ENCODE peak calls at places on chromosomes 7 and 10, in four cellular contexts. One of them, this sample, is unnamed.

GRCh38 chr7:74174606-74175082 is 488 bp downstream of the EIF4H start:
- DNase-seq in Peyer's patch: peak
- DNase-seq in body of pancreas: peak
- DNase-seq in K562: peak
- DNase-seq in this sample: peak

GRCh38 chr10:74290703-74291102 is 139.7 kb downstream of the ADK start:
- DNase-seq in body of pancreas: no peak
- DNase-seq in K562: no peak
- DNase-seq in Peyer's patch: no peak
- DNase-seq in this sample: no peak

GRCh38 chr7:2539031-2540028 is 16.0 kb downstream of the BRAT1 start:
- DNase-seq in Peyer's patch: no peak
- DNase-seq in body of pancreas: no peak
- DNase-seq in K562: no peak
- DNase-seq in this sample: no peak

GRCh38 chr7:30920021-30920583 is 8.4 kb downstream of the AQP1 start:
- DNase-seq in Peyer's patch: no peak
- DNase-seq in body of pancreas: peak
- DNase-seq in K562: no peak
- DNase-seq in this sample: peak

GRCh38 chr10:124416733-124417132 is 2.0 kb downstream of the OAT start:
- DNase-seq in K562: no peak
- DNase-seq in body of pancreas: no peak
- DNase-seq in Peyer's patch: no peak
- DNase-seq in this sample: peak

GRCh38 chr10:96714031-96714590 is 6.2 kb downstream of the PIK3AP1 start:
- DNase-seq in K562: no peak
- DNase-seq in Peyer's patch: no peak
- DNase-seq in body of pancreas: no peak
- DNase-seq in this sample: no peak

GRCh38 chr10:49656845-49657493 is 22.5 kb upstream of the C10orf53 start:
- DNase-seq in K562: no peak
- DNase-seq in Peyer's patch: no peak
- DNase-seq in body of pancreas: no peak
- DNase-seq in this sample: no peak

GRCh38 chr7:66454600-66455225 is 174.0 kb upstream of the KCTD7 start:
- DNase-seq in body of pancreas: no peak
- DNase-seq in K562: no peak
- DNase-seq in Peyer's patch: no peak
- DNase-seq in this sample: no peak

GRCh38 chr10:117162093-117163021 is 24.3 kb upstream of the VAX1 start:
- DNase-seq in K562: no peak
- DNase-seq in body of pancreas: no peak
- DNase-seq in Peyer's patch: no peak
- DNase-seq in this sample: no peak

GRCh38 chr7:1076184-1077072 is 11.5 kb upstream of the GPER1 start:
- DNase-seq in body of pancreas: peak
- DNase-seq in K562: no peak
- DNase-seq in Peyer's patch: no peak
- DNase-seq in this sample: no peak

GRCh38 chr7:1533569-1534329 is 3.2 kb downstream of the MAFK start:
- DNase-seq in Peyer's patch: peak
- DNase-seq in body of pancreas: peak
- DNase-seq in K562: peak
- DNase-seq in this sample: peak

GRCh38 chr10:27745719-27746363 is at the start of gene MKX:
- DNase-seq in body of pancreas: peak
- DNase-seq in K562: no peak
- DNase-seq in Peyer's patch: no peak
- DNase-seq in this sample: peak

GRCh38 chr10:27742926-27743735 is 2.5 kb downstream of the MKX start:
- DNase-seq in Peyer's patch: no peak
- DNase-seq in body of pancreas: peak
- DNase-seq in K562: no peak
- DNase-seq in this sample: no peak

GRCh38 chr10:27745380-27745718 is 270 bp downstream of the MKX start:
- DNase-seq in Peyer's patch: no peak
- DNase-seq in body of pancreas: no peak
- DNase-seq in K562: no peak
- DNase-seq in this sample: no peak

GRCh38 chr10:27743736-27744477 is 1.7 kb downstream of the MKX start:
- DNase-seq in Peyer's patch: no peak
- DNase-seq in body of pancreas: peak
- DNase-seq in K562: no peak
- DNase-seq in this sample: no peak

DNA sequence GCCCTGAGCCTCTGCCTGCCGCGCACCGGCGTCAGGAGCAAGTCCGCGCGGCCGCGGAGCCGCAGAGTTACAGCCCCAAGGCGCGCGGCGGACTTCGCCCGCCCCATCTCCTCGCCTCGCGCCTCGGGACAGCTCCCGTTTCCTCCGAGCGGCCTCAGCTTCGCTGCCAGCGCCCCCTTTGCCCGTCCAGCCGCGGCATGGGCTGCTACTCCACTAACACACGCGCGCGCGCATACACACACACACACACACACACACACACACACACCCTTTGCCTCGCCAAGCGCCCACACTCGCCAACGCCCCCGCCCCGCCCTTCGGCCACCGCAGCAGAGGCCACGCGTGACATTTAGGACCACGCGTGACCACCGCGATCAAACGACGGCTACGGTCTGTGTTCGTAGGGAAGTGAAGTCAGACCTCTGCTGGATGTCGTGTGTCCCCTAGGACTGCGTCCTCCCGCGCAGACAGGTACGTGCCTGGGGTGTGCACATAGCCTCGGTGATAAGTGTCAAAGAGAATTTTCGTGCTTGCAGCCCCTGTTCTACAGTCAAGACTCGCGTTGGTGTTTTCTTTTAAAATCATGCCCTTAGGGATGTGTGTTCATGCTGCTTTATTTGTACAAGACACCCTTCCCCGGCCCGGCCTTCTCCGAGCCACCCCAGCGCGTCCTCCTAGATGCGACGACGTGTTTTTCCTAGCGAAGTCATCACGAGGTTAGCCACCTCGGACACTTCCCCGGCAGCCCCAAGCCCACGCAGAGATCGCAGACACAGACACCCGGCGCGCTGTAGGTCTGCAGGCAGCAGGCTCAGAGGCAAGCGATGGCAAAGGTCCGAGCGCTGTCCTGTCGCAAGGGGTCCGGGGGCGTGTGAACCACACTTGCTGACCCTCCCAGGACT is 890 bp downstream of the MKX start:
- DNase-seq in K562: no peak
- DNase-seq in Peyer's patch: no peak
- DNase-seq in body of pancreas: peak
- DNase-seq in this sample: peak
- TF ChIP-seq POLR2A in K562: no peak
- TF ChIP-seq POLR2A in Peyer's patch: no peak
- TF ChIP-seq POLR2A in body of pancreas: no peak
- TF ChIP-seq POLR2A in this sample: no peak

GRCh38 chr7:40714338-40715052 is 579.7 kb downstream of the SUGCT start:
- DNase-seq in Peyer's patch: no peak
- DNase-seq in body of pancreas: no peak
- DNase-seq in K562: no peak
- DNase-seq in this sample: no peak

GRCh38 chr7:40715053-40715430 is 580.2 kb downstream of the SUGCT start:
- DNase-seq in body of pancreas: no peak
- DNase-seq in Peyer's patch: no peak
- DNase-seq in K562: no peak
- DNase-seq in this sample: no peak

GRCh38 chr7:40716052-40716451 is 581.2 kb downstream of the SUGCT start:
- DNase-seq in body of pancreas: no peak
- DNase-seq in Peyer's patch: no peak
- DNase-seq in K562: no peak
- DNase-seq in this sample: no peak

GRCh38 chr7:40720401-40720800 is 585.6 kb downstream of the SUGCT start:
- DNase-seq in K562: no peak
- DNase-seq in body of pancreas: no peak
- DNase-seq in Peyer's patch: no peak
- DNase-seq in this sample: no peak

DNA sequence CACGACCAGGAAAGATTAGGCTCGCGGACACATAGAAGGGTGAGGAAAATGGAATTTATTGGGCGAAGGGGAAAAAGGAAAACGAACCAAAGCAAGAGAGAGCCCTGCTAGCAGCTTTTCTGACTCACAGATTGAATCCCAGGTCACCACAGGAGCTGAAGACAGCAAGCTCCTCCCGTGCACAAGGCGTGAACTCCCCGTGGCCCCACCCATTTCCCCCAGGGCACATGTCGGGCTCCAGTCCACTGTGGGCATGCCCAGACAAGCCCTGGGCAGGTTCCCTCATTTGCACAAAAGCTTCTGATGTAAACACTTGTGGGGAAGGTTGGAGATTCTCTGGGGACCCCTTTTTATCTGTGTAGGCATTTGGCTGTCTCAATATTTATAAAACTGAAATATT is 582.4 kb downstream of the SUGCT start:
- DNase-seq in Peyer's patch: no peak
- DNase-seq in K562: peak
- DNase-seq in body of pancreas: peak
- DNase-seq in this sample: peak
- TF ChIP-seq POLR2A in Peyer's patch: no peak
- TF ChIP-seq POLR2A in K562: no peak
- TF ChIP-seq POLR2A in body of pancreas: no peak
- TF ChIP-seq POLR2A in this sample: no peak

GRCh38 chr7:29771081-29771832 is 35.1 kb upstream of the WIPF3 start:
- DNase-seq in Peyer's patch: no peak
- DNase-seq in body of pancreas: no peak
- DNase-seq in K562: no peak
- DNase-seq in this sample: no peak

GRCh38 chr7:29765392-29765979 is 40.8 kb upstream of the WIPF3 start:
- DNase-seq in K562: no peak
- DNase-seq in Peyer's patch: no peak
- DNase-seq in body of pancreas: no peak
- DNase-seq in this sample: no peak

DNA sequence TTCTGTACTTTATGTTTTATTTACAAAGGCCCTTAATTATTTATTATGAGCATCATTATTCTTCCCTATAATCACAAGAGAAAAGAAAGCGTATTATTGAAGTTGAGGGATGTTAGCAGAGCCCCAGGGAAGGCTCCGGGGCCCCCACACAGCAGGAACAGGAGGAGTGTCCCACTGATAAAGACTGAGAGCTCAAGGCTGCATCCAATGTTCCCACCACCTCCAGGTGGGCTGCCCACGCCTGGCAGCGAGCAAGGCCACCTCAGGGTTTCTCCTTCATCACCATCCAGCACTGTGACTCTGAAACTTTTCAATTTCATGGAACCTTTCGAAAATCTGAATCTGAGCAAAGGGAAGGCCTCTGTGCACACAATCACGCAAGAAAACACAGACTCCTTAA is 35.9 kb upstream of the WIPF3 start:
- DNase-seq in body of pancreas: no peak
- DNase-seq in K562: no peak
- DNase-seq in Peyer's patch: no peak
- DNase-seq in this sample: no peak
- TF ChIP-seq POLR2A in body of pancreas: no peak
- TF ChIP-seq POLR2A in K562: no peak
- TF ChIP-seq POLR2A in Peyer's patch: no peak
- TF ChIP-seq POLR2A in this sample: no peak

GRCh38 chr7:44062903-44063295 is 2.5 kb downstream of the PGAM2 start:
- DNase-seq in Peyer's patch: no peak
- DNase-seq in K562: no peak
- DNase-seq in body of pancreas: no peak
- DNase-seq in this sample: no peak
- TF ChIP-seq POLR2A in Peyer's patch: no peak
- TF ChIP-seq POLR2A in K562: no peak
- TF ChIP-seq POLR2A in body of pancreas: no peak
- TF ChIP-seq POLR2A in this sample: no peak

DNA sequence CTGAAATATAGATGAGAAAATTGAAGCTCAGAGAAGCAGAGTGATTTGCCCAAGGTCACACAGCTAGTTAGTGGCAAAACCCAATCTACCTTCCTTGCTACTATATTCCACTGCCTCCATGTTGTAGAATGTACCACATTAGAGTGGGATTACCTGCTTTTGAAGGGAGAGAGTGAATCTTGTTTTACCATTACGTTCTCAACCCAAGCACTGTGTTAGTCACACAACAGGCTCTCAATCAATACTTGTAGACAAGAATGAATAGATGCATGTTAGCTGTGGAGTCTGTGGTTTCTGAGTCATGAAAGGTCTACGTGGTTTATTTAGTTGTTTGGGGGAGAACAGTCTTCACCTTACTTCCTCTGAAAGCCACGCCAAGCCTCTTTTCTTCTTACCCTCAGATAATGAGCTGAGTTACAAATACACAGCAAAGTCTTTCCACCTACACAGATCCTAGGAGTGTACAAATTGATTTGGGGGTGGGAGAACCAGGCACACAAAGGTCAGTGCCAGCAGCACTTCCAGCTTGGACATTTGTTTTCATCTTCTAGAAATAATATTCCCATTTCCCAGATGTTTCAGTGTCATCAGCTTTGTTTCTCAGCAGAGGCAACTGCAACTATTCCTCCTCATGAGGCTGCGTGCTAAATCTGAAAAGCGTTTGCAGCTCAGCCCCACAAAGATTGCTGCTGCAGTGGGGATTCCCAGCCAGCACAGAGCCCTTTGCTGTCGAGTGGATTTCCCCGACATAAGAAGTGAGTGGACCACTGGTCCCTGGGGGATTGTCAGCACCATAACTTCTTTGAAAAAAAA is 71.5 kb upstream of the ADO start:
- DNase-seq in body of pancreas: no peak
- DNase-seq in Peyer's patch: peak
- DNase-seq in K562: no peak
- DNase-seq in this sample: no peak
- TF ChIP-seq POLR2A in body of pancreas: no peak
- TF ChIP-seq POLR2A in Peyer's patch: no peak
- TF ChIP-seq POLR2A in K562: no peak
- TF ChIP-seq POLR2A in this sample: no peak

DNA sequence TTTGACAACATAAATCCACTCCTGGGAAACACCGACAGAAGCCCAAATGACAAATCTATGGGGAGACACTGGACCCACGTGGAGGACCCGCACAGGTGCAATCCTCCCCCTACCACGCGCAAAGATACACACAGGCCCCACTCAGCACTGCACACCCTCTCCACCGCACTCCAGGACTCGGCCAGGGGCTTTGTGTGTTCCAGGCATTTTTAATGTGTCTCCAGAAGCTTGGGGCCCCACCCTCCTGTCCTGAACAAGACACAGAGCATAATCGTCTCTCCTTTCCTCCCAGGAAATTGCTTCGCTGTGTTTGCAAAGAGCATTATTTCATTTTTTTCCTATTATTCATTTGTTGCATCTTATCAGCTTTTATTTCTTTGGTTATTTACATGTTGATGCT is 82.8 kb downstream of the GLI3 start:
- DNase-seq in Peyer's patch: no peak
- DNase-seq in K562: no peak
- DNase-seq in body of pancreas: no peak
- DNase-seq in this sample: no peak
- TF ChIP-seq POLR2A in Peyer's patch: no peak
- TF ChIP-seq POLR2A in K562: no peak
- TF ChIP-seq POLR2A in body of pancreas: no peak
- TF ChIP-seq POLR2A in this sample: no peak

DNA sequence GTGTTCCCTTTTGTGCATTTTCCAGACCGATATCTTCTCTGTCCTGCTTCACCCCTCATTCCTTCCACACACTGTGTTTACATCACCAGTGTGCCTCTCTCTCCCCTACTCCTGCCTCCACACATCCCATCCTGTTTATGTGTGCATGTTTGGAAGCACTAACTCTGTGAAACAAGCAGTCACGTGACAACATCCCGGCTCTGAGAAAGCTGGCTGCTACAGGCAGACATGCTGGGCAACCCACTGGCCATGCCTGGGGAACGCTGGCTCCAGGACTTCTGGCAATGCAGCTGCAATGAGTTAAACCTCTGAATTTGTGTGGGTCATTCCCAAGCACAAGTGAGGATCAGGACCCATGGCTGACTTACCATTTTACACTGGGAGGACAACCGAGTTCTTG is 74.0 kb downstream of the WNT2 start:
- DNase-seq in K562: no peak
- DNase-seq in body of pancreas: no peak
- DNase-seq in Peyer's patch: no peak
- DNase-seq in this sample: no peak
- TF ChIP-seq POLR2A in K562: no peak
- TF ChIP-seq POLR2A in body of pancreas: no peak
- TF ChIP-seq POLR2A in Peyer's patch: no peak
- TF ChIP-seq POLR2A in this sample: no peak